ENCODE peak calls at places on chromosome 5, in seven cellular contexts. Q is H9, M is IMR-90, L is neuronal stem cell, B is mesenchymal stem cell, Z is H1, V is trophoblast cell. O is an unnamed sample.

GRCh38 chr5:72204946-72205345 is 97.7 kb downstream of the MAP1B start:
- DNase-seq in V (no peak), L (no peak), M (peak), B (peak), Z (no peak), Q (no peak), O (no peak)

GRCh38 chr5:39417979-39418378 is 6.8 kb downstream of the DAB2 start:
- DNase-seq in V (no peak), Z (no peak), Q (no peak), B (no peak), L (no peak), M (no peak), O (no peak)

GRCh38 chr5:43428034-43428712 is 16.0 kb upstream of the CCL28 start:
- DNase-seq in Z (no peak), L (no peak), V (no peak), M (peak), B (peak), Q (no peak), O (peak)

GRCh38 chr5:55546991-55547390 is 12.2 kb upstream of the PLPP1 start:
- DNase-seq in B (no peak), Q (no peak), L (no peak), V (no peak), M (no peak), Z (no peak), O (no peak)

GRCh38 chr5:67119010-67119409 is 77.6 kb downstream of the CD180 start:
- DNase-seq in Q (no peak), Z (no peak), B (no peak), M (no peak), L (no peak), V (no peak), O (no peak)

GRCh38 chr5:154962494-154962893 is 21.6 kb downstream of the MRPL22 start:
- DNase-seq in Z (no peak), V (no peak), Q (no peak), L (no peak), M (peak), B (peak), O (no peak)

GRCh38 chr5:74556631-74557595 is 83.6 kb downstream of the ENC1 start:
- DNase-seq in Z (no peak), L (no peak), M (peak), Q (no peak), V (peak), B (peak), O (peak)

GRCh38 chr5:103774736-103775135 is 212.1 kb upstream of the NUDT12 start:
- DNase-seq in L (no peak), Z (no peak), M (peak), Q (no peak), B (peak), V (peak), O (no peak)

GRCh38 chr5:140549237-140550144 is 2.0 kb downstream of the EIF4EBP3 start:
- DNase-seq in Q (no peak), V (no peak), B (peak), L (no peak), Z (peak), M (peak), O (no peak)

GRCh38 chr5:147208134-147208533 is 26.7 kb upstream of the STK32A start:
- DNase-seq in B (no peak), L (no peak), Z (no peak), M (no peak), V (no peak), Q (no peak), O (no peak)

GRCh38 chr5:1805736-1806135 is 4.5 kb downstream of the NDUFS6 start:
- DNase-seq in M (no peak), B (no peak), V (no peak), L (no peak), Z (no peak), Q (no peak), O (no peak)

GRCh38 chr5:132853323-132853722 is 12.9 kb downstream of the GDF9 start:
- DNase-seq in V (no peak), Q (no peak), B (no peak), Z (no peak), L (no peak), M (no peak), O (no peak)

GRCh38 chr5:149581192-149581861 is at the start of gene ARHGEF37:
- DNase-seq in V (peak), M (no peak), Q (peak), Z (peak), L (peak), B (peak), O (peak)

GRCh38 chr5:124692324-124692723 is 54.1 kb downstream of the ZNF608 start:
- DNase-seq in L (no peak), Q (no peak), M (peak), V (no peak), B (peak), Z (no peak), O (no peak)

GRCh38 chr5:155332618-155333017 is 319.1 kb downstream of the KIF4B start:
- DNase-seq in B (no peak), L (no peak), Q (no peak), M (no peak), Z (no peak), V (no peak), O (no peak)

GRCh38 chr5:9544502-9545300 is 1.2 kb downstream of the SEMA5A start:
- DNase-seq in Z (peak), M (peak), V (peak), B (peak), Q (peak), L (peak), O (peak)

GRCh38 chr5:9869616-9870288 is 239.6 kb upstream of the TAS2R1 start:
- DNase-seq in Q (no peak), V (no peak), M (peak), B (peak), Z (no peak), L (no peak), O (no peak)

GRCh38 chr5:61811052-61811451 is 479.0 kb downstream of the ZSWIM6 start:
- DNase-seq in Q (no peak), M (no peak), L (no peak), Z (no peak), B (peak), V (no peak), O (no peak)

GRCh38 chr5:5335708-5336211 is 86.7 kb upstream of the ICE1 start:
- DNase-seq in Q (no peak), Z (no peak), M (peak), L (no peak), B (peak), V (no peak), O (peak)

GRCh38 chr5:9015937-9016270 is 530.0 kb downstream of the SEMA5A start:
- DNase-seq in V (no peak), M (no peak), Q (no peak), Z (no peak), L (no peak), B (peak), O (no peak)

GRCh38 chr5:177194278-177194677 is 60.7 kb downstream of the NSD1 start:
- DNase-seq in Z (no peak), L (no peak), M (peak), B (peak), V (peak), Q (no peak), O (peak)

GRCh38 chr5:60010328-60010727 is 116.8 kb upstream of the PDE4D start:
- DNase-seq in V (no peak), M (no peak), L (no peak), Q (no peak), Z (no peak), B (no peak), O (peak)

GRCh38 chr5:79564798-79565279 is 47.4 kb upstream of the TENT2 start:
- DNase-seq in Z (no peak), M (no peak), Q (no peak), L (no peak), V (no peak), B (no peak), O (no peak)

GRCh38 chr5:73231245-73231778 is 58.3 kb downstream of the TMEM174 start:
- DNase-seq in L (no peak), B (no peak), V (no peak), Z (no peak), M (no peak), Q (no peak), O (no peak)

GRCh38 chr5:173326501-173326960 is 1.7 kb downstream of the STC2 start:
- DNase-seq in Q (no peak), Z (no peak), B (peak), V (peak), M (peak), L (no peak), O (peak)

GRCh38 chr5:31637851-31638250 is 1.1 kb upstream of the PDZD2 start:
- DNase-seq in B (no peak), M (no peak), Z (no peak), V (no peak), L (no peak), Q (no peak), O (no peak)

GRCh38 chr5:97075649-97076048 is 66.8 kb downstream of the LIX1 start:
- DNase-seq in M (no peak), Z (no peak), B (no peak), L (no peak), Q (no peak), V (no peak), O (no peak)

DNA sequence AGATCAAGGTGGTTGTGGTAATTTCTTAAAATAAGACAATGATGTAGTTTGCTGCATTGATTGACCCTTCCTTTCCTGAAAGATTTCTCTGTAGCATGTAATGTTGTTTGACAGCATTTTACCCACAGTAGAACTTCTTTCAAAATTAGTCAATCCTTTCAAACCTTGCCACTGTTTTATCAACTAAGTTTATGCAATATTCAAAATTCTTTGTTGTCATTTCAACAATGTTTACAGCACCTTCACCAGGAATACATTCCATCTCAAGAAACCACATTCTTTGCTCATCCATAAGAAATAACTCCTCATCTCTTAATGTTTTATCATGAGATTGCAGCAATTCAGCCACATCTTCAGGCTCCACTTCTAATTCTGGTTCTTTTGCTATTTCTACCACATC is 43.8 kb downstream of the NR2F1 start:
- DNase-seq in Q (no peak), V (peak), B (no peak), L (no peak), Z (no peak), M (no peak), O (no peak)
- H3K4ac ChIP-seq in Q (no peak), V (no peak), B (no peak), L (no peak), Z (no peak), M (no peak), O (no peak)

DNA sequence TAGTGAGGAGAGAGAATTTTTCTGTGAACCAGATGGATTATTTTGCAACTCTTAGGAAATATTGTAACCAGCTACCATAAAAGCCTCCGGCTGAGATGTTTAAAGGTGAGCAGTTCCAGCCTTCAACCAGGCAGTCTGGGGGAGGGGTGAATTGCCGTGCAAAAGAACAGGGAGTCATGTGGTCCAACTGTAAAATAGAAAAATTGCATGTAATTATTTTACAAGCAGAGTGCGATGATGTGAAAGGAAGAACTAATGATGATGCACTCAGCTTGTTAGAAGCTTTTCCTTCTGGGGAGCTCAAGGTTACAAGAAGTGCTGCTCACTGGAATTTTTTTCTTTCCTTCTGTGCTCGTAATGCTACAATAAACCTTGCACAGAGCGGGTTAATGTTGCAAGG is 188.8 kb upstream of the ITGA1 start:
- DNase-seq in Q (no peak), L (no peak), Z (no peak), B (no peak), M (no peak), V (no peak), O (no peak)
- H4K8ac ChIP-seq in Q (no peak), L (no peak), Z (no peak), B (no peak), M (no peak), V (no peak), O (no peak)

DNA sequence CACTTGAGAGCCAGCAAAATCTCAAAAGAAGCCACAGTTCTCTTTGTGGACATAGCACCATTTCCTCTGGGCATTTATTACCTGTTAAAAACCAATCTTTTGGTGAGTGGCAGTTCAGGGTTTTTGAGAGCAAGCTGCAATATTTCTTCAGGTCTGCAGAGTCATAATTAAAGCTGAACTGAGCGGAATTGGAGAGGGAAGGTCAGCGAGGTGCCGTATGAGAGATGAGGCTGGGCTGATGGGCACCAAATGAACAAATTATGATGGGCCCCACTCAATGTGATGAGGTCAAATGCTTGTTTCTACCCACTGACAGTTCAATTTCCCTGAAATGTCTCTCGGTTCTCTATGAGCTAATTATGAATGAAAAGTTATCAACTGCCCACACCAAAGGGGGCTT is 231.9 kb downstream of the AP3B1 start:
- DNase-seq in V (no peak), M (no peak), Q (no peak), B (no peak), Z (no peak), L (no peak), O (no peak)
- H3K23ac ChIP-seq in V (no peak), M (no peak), Q (no peak), B (no peak), Z (no peak), L (no peak), O (no peak)

GRCh38 chr5:111277061-111277460 is 52.9 kb downstream of the CAMK4 start:
- DNase-seq in M (no peak), V (no peak), L (no peak), Q (no peak), Z (no peak), B (no peak), O (no peak)

GRCh38 chr5:111266491-111266890 is 42.3 kb downstream of the CAMK4 start:
- DNase-seq in Z (no peak), V (no peak), Q (no peak), M (no peak), B (no peak), L (no peak), O (no peak)

DNA sequence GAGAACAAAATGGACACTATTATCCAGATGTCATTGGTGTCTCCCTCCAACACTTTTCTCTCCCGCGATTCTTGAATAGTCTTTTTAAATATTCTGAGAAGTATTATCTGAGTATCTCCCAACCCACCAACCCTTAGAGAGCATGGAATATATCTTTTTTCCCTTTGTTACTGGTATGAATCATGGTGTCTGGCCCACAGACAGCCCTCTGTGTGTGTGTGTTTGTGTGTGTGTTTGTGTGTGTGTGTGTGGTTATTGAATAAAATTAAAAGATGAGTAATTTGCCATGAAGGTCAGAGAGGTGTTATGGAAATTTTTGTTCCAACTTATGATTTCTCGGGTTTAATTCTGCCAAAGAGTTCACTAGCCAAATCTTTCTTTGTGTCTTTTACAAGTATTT is 47.7 kb downstream of the CAMK4 start:
- DNase-seq in Q (no peak), M (no peak), L (no peak), B (no peak), V (no peak), Z (no peak), O (no peak)
- H3K4ac ChIP-seq in Q (no peak), M (no peak), L (no peak), B (no peak), V (no peak), Z (no peak), O (no peak)

DNA sequence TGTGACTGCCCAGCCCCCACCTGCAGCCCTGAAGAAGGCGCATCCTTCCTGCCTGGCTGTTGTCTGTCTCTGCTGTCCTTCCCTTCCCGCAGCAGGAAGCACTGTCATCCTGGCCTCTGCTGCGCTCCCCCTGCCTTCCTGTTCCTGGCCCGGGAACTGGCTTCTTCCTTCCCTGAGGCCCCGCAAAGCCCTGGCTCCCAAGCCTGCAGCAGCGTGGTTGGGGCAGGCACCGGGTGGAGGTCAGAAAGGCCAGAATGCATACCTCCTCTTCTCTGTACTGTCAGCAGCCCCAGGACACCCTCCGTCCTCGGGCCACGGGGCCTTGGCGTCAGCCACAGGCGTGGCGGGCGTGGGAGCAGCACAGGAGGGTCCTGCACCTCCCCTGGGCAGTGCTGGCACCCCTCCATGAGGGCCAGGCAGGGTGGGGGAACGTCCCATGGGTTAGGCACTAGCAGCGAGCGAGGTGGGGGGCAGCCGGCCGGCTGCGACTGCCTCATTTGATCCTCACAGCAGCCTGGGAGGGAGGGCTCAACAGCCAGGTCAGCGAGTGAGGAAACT is 9.6 kb downstream of the FLT4 start:
- DNase-seq in L (no peak), V (no peak), Q (peak), B (no peak), Z (no peak), M (no peak), O (no peak)
- H4K8ac ChIP-seq in L (peak), V (no peak), Q (no peak), B (no peak), Z (peak), M (no peak), O (no peak)

DNA sequence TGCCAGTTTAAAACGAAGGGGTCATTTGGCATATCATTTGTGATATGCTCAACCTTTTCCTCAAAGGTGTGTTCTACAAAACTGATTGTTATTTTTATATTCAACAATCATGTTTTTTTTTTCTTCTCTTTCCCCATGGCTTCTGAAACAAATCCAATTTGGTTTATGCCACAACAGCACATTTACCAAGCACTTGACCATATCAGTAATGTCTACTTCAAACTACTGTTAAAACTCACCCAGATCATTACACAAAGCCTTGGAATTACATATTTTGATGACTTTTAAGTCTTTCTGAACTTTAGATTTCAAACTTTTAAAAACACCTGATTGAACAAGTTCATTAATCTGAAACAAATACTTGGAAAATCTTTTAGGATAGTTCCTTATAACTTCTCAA is 29.2 kb downstream of the PWWP2A start:
- DNase-seq in V (no peak), M (no peak), B (no peak), L (no peak), Z (no peak), Q (no peak), O (no peak)
- H3K23ac ChIP-seq in V (no peak), M (no peak), B (no peak), L (no peak), Z (no peak), Q (no peak), O (no peak)

DNA sequence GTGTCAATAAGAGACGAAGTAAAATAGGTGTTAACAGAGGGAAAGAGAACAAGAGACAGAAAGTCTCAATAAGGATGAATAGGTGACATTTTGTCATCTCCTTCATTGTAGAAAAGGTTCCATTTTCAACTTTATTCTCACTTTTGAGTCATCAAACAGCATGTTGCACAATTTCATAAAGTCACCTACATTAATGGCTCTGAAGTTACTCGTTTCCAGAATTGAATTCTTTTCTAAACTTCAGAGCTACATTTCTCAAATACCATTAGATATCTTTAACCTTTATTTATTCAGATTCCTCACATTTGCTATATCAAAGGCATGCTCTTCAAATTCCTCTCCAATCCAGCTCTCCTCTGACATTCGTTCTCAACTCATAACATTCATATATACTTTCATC is 13.1 kb downstream of the ADAMTS6 start:
- DNase-seq in V (no peak), Q (no peak), M (peak), B (no peak), L (no peak), Z (no peak), O (no peak)
- H3K4ac ChIP-seq in V (no peak), Q (no peak), M (no peak), B (no peak), L (no peak), Z (no peak), O (no peak)

GRCh38 chr5:65831276-65831675 is 95.1 kb upstream of the ERBIN start:
- DNase-seq in Z (no peak), Q (no peak), L (no peak), B (no peak), M (no peak), V (no peak), O (no peak)

GRCh38 chr5:65828507-65828906 is 97.9 kb upstream of the ERBIN start:
- DNase-seq in L (no peak), Z (no peak), M (peak), B (no peak), Q (no peak), V (no peak), O (no peak)

GRCh38 chr5:65832603-65833228 is 93.7 kb upstream of the ERBIN start:
- DNase-seq in B (no peak), L (no peak), V (no peak), M (no peak), Q (no peak), Z (no peak), O (no peak)

GRCh38 chr5:65832152-65832551 is 94.2 kb upstream of the ERBIN start:
- DNase-seq in Q (no peak), B (no peak), L (no peak), M (no peak), Z (no peak), V (no peak), O (no peak)

GRCh38 chr5:65830856-65831255 is 95.5 kb upstream of the ERBIN start:
- DNase-seq in B (no peak), L (peak), Z (no peak), V (no peak), M (no peak), Q (no peak), O (peak)
- H4K8ac ChIP-seq in B (no peak), L (no peak), Z (no peak), V (no peak), M (no peak), Q (no peak), O (no peak)

GRCh38 chr5:30117134-30117533 is 1076.4 kb upstream of the CDH6 start:
- DNase-seq in V (no peak), Q (no peak), B (no peak), M (no peak), Z (no peak), L (no peak), O (no peak)
- H3K23ac ChIP-seq in V (no peak), Q (no peak), B (no peak), M (no peak), Z (no peak), L (no peak), O (no peak)

GRCh38 chr5:178854284-178854683 is 5.5 kb upstream of the ZNF354B start:
- DNase-seq in B (no peak), L (no peak), Q (no peak), V (no peak), Z (no peak), M (no peak), O (peak)
- H3K4ac ChIP-seq in B (no peak), L (no peak), Q (no peak), V (no peak), Z (no peak), M (no peak), O (no peak)

O was measured in mesendoderm.